ENCODE peak calls at places on chromosome 20, in six cellular contexts. One of them, this sample, is unnamed.
A peak's percentile ranks its signal among the peaks of the same experiment; 100 is the strongest.

GRCh38 chr20:20212675-20213096 is 155.2 kb upstream of the INSM1 start:
- DNase-seq in adrenal gland: no peak
- DNase-seq in GM12878: no peak
- DNase-seq in ovary: no peak
- DNase-seq in transverse colon: no peak
- DNase-seq in MM.1S: no peak
- DNase-seq in this sample: no peak

GRCh38 chr20:11917663-11918062 is at the start of gene BTBD3:
- DNase-seq in adrenal gland: peak; percentile 95
- DNase-seq in GM12878: no peak
- DNase-seq in ovary: peak; percentile 54
- DNase-seq in transverse colon: peak; percentile 68
- DNase-seq in MM.1S: peak; percentile 93
- DNase-seq in this sample: no peak

GRCh38 chr20:59778615-59779200 is 154.7 kb downstream of the SYCP2 start:
- DNase-seq in adrenal gland: peak; percentile 25
- DNase-seq in GM12878: no peak
- DNase-seq in ovary: no peak
- DNase-seq in transverse colon: no peak
- DNase-seq in MM.1S: no peak
- DNase-seq in this sample: no peak

GRCh38 chr20:23116301-23117089 is 30.4 kb upstream of the CD93 start:
- DNase-seq in adrenal gland: no peak
- DNase-seq in GM12878: no peak
- DNase-seq in ovary: no peak
- DNase-seq in transverse colon: no peak
- DNase-seq in MM.1S: no peak
- DNase-seq in this sample: no peak

GRCh38 chr20:33791959-33792597 is 19.1 kb upstream of the CHMP4B start:
- DNase-seq in adrenal gland: peak; percentile 68
- DNase-seq in GM12878: no peak
- DNase-seq in ovary: peak; percentile 36
- DNase-seq in transverse colon: peak; percentile 69
- DNase-seq in MM.1S: no peak
- DNase-seq in this sample: peak; percentile 76

GRCh38 chr20:62745279-62745958 is 36.8 kb downstream of the NTSR1 start:
- DNase-seq in adrenal gland: no peak
- DNase-seq in GM12878: no peak
- DNase-seq in ovary: no peak
- DNase-seq in transverse colon: no peak
- DNase-seq in MM.1S: no peak
- DNase-seq in this sample: peak; percentile 42

GRCh38 chr20:19609642-19610223 is 148.3 kb upstream of the RIN2 start:
- DNase-seq in adrenal gland: no peak
- DNase-seq in GM12878: no peak
- DNase-seq in ovary: no peak
- DNase-seq in transverse colon: no peak
- DNase-seq in MM.1S: no peak
- DNase-seq in this sample: no peak

GRCh38 chr20:61974357-61974665 is 91.4 kb downstream of the TAF4 start:
- DNase-seq in adrenal gland: no peak
- DNase-seq in GM12878: no peak
- DNase-seq in ovary: no peak
- DNase-seq in transverse colon: no peak
- DNase-seq in MM.1S: no peak
- DNase-seq in this sample: no peak

GRCh38 chr20:48879609-48880008 is 41.9 kb upstream of the ARFGEF2 start:
- DNase-seq in adrenal gland: peak; percentile 57
- DNase-seq in GM12878: no peak
- DNase-seq in ovary: no peak
- DNase-seq in transverse colon: no peak
- DNase-seq in MM.1S: no peak
- DNase-seq in this sample: no peak

GRCh38 chr20:62874745-62875344 is 13.2 kb upstream of the TCFL5 start:
- DNase-seq in adrenal gland: no peak
- DNase-seq in GM12878: no peak
- DNase-seq in ovary: no peak
- DNase-seq in transverse colon: no peak
- DNase-seq in MM.1S: no peak
- DNase-seq in this sample: no peak

GRCh38 chr20:56328861-56329260 is 29.9 kb upstream of the FAM210B start:
- DNase-seq in adrenal gland: no peak
- DNase-seq in GM12878: no peak
- DNase-seq in ovary: no peak
- DNase-seq in transverse colon: no peak
- DNase-seq in MM.1S: peak; percentile 47
- DNase-seq in this sample: no peak

GRCh38 chr20:57594092-57594911 is 25.9 kb downstream of the ZBP1 start:
- DNase-seq in adrenal gland: peak; percentile 70
- DNase-seq in GM12878: no peak
- DNase-seq in ovary: peak; percentile 45
- DNase-seq in transverse colon: peak; percentile 57
- DNase-seq in MM.1S: peak; percentile 28
- DNase-seq in this sample: peak; percentile 78

GRCh38 chr20:50040432-50041237 is 57.9 kb downstream of the SNAI1 start:
- DNase-seq in adrenal gland: no peak
- DNase-seq in GM12878: no peak
- DNase-seq in ovary: no peak
- DNase-seq in transverse colon: no peak
- DNase-seq in MM.1S: no peak
- DNase-seq in this sample: no peak

GRCh38 chr20:13183005-13183404 is 38.1 kb upstream of the ISM1 start:
- DNase-seq in adrenal gland: no peak
- DNase-seq in GM12878: no peak
- DNase-seq in ovary: no peak
- DNase-seq in transverse colon: no peak
- DNase-seq in MM.1S: no peak
- DNase-seq in this sample: no peak

GRCh38 chr20:12409501-12409900 is 491.8 kb downstream of the BTBD3 start:
- DNase-seq in adrenal gland: no peak
- DNase-seq in GM12878: no peak
- DNase-seq in ovary: no peak
- DNase-seq in transverse colon: no peak
- DNase-seq in MM.1S: no peak
- DNase-seq in this sample: no peak

GRCh38 chr20:45911486-45912343 is at the start of gene PLTP:
- DNase-seq in adrenal gland: peak; percentile 84
- DNase-seq in GM12878: no peak
- DNase-seq in ovary: peak; percentile 79
- DNase-seq in transverse colon: peak; percentile 60
- DNase-seq in MM.1S: no peak
- DNase-seq in this sample: peak; percentile 82

GRCh38 chr20:33602826-33603590 is 59.1 kb upstream of the C20orf144 start:
- DNase-seq in adrenal gland: no peak
- DNase-seq in GM12878: peak; percentile 34
- DNase-seq in ovary: no peak
- DNase-seq in transverse colon: no peak
- DNase-seq in MM.1S: peak; percentile 52
- DNase-seq in this sample: no peak

GRCh38 chr20:10626896-10627295 is 46.9 kb downstream of the JAG1 start:
- DNase-seq in adrenal gland: no peak
- DNase-seq in GM12878: no peak
- DNase-seq in ovary: no peak
- DNase-seq in transverse colon: no peak
- DNase-seq in MM.1S: no peak
- DNase-seq in this sample: no peak

GRCh38 chr20:9699181-9699580 is 139.7 kb downstream of the PAK5 start:
- DNase-seq in adrenal gland: no peak
- DNase-seq in GM12878: no peak
- DNase-seq in ovary: no peak
- DNase-seq in transverse colon: no peak
- DNase-seq in MM.1S: peak; percentile 16
- DNase-seq in this sample: no peak

GRCh38 chr20:58446938-58447265 is 57.9 kb downstream of the VAPB start:
- DNase-seq in adrenal gland: no peak
- DNase-seq in GM12878: no peak
- DNase-seq in ovary: no peak
- DNase-seq in transverse colon: no peak
- DNase-seq in MM.1S: no peak
- DNase-seq in this sample: no peak

GRCh38 chr20:58436868-58437645 is 48.0 kb downstream of the VAPB start:
- DNase-seq in adrenal gland: no peak
- DNase-seq in GM12878: no peak
- DNase-seq in ovary: no peak
- DNase-seq in transverse colon: no peak
- DNase-seq in MM.1S: no peak
- DNase-seq in this sample: peak; percentile 29

GRCh38 chr20:32870489-32870888 is 11.8 kb downstream of the EFCAB8 start:
- DNase-seq in adrenal gland: no peak
- DNase-seq in GM12878: no peak
- DNase-seq in ovary: no peak
- DNase-seq in transverse colon: no peak
- DNase-seq in MM.1S: no peak
- DNase-seq in this sample: no peak

GRCh38 chr20:1215386-1216170 is 10.3 kb upstream of the RAD21L1 start:
- DNase-seq in adrenal gland: no peak
- DNase-seq in GM12878: no peak
- DNase-seq in ovary: no peak
- DNase-seq in transverse colon: no peak
- DNase-seq in MM.1S: peak; percentile 51
- DNase-seq in this sample: no peak

GRCh38 chr20:1669304-1669703 is 11.7 kb upstream of the SIRPG start:
- DNase-seq in adrenal gland: no peak
- DNase-seq in GM12878: no peak
- DNase-seq in ovary: no peak
- DNase-seq in transverse colon: no peak
- DNase-seq in MM.1S: no peak
- DNase-seq in this sample: no peak

GRCh38 chr20:10603971-10604864 is 69.6 kb downstream of the JAG1 start:
- DNase-seq in adrenal gland: peak; percentile 81
- DNase-seq in GM12878: no peak
- DNase-seq in ovary: peak; percentile 71
- DNase-seq in transverse colon: peak; percentile 20
- DNase-seq in MM.1S: no peak
- DNase-seq in this sample: no peak

GRCh38 chr20:39446397-39446796 is 484.3 kb downstream of the DHX35 start:
- DNase-seq in adrenal gland: no peak
- DNase-seq in GM12878: peak; percentile 19
- DNase-seq in ovary: no peak
- DNase-seq in transverse colon: no peak
- DNase-seq in MM.1S: no peak
- DNase-seq in this sample: no peak

GRCh38 chr20:47540443-47541354 is 39.0 kb downstream of the NCOA3 start:
- DNase-seq in adrenal gland: no peak
- DNase-seq in GM12878: peak; percentile 21
- DNase-seq in ovary: no peak
- DNase-seq in transverse colon: no peak
- DNase-seq in MM.1S: no peak
- DNase-seq in this sample: no peak
- H3K4me1 ChIP-seq in adrenal gland: peaks cover 21% of the 10 kb centered on the region
- H3K4me1 ChIP-seq in GM12878: peaks cover 35% of the 10 kb centered on the region
- H3K4me1 ChIP-seq in ovary: peaks cover 8% of the 10 kb centered on the region
- H3K4me1 ChIP-seq in transverse colon: no peaks in the 10 kb centered on the region
- H3K4me1 ChIP-seq in MM.1S: peaks cover 6% of the 10 kb centered on the region
- H3K4me1 ChIP-seq in this sample: no peaks in the 10 kb centered on the region

GRCh38 chr20:53622247-53623114 is 28.8 kb upstream of the ZNF217 start:
- DNase-seq in adrenal gland: no peak
- DNase-seq in GM12878: peak; percentile 38
- DNase-seq in ovary: no peak
- DNase-seq in transverse colon: no peak
- DNase-seq in MM.1S: peak; percentile 40
- DNase-seq in this sample: no peak
- H3K4me3 ChIP-seq in adrenal gland: no peak overlapping the region
- H3K4me3 ChIP-seq in GM12878: peak overlapping the region; percentile 54
- H3K4me3 ChIP-seq in ovary: no peak overlapping the region
- H3K4me3 ChIP-seq in transverse colon: no peak overlapping the region
- H3K4me3 ChIP-seq in MM.1S: no peak overlapping the region
- H3K4me3 ChIP-seq in this sample: no peak overlapping the region

GRCh38 chr20:44597930-44598329 is 15.6 kb downstream of the PKIG start:
- DNase-seq in adrenal gland: no peak
- DNase-seq in GM12878: no peak
- DNase-seq in ovary: no peak
- DNase-seq in transverse colon: no peak
- DNase-seq in MM.1S: no peak
- DNase-seq in this sample: no peak

GRCh38 chr20:44599715-44600114 is 17.3 kb downstream of the PKIG start:
- DNase-seq in adrenal gland: no peak
- DNase-seq in GM12878: no peak
- DNase-seq in ovary: no peak
- DNase-seq in transverse colon: no peak
- DNase-seq in MM.1S: no peak
- DNase-seq in this sample: no peak

GRCh38 chr20:44597516-44597915 is 15.1 kb downstream of the PKIG start:
- DNase-seq in adrenal gland: no peak
- DNase-seq in GM12878: no peak
- DNase-seq in ovary: no peak
- DNase-seq in transverse colon: no peak
- DNase-seq in MM.1S: no peak
- DNase-seq in this sample: no peak

GRCh38 chr20:44600301-44600700 is 17.9 kb downstream of the PKIG start:
- DNase-seq in adrenal gland: no peak
- DNase-seq in GM12878: no peak
- DNase-seq in ovary: no peak
- DNase-seq in transverse colon: no peak
- DNase-seq in MM.1S: no peak
- DNase-seq in this sample: no peak

GRCh38 chr20:44598413-44599290 is 16.3 kb downstream of the PKIG start:
- DNase-seq in adrenal gland: no peak
- DNase-seq in GM12878: no peak
- DNase-seq in ovary: no peak
- DNase-seq in transverse colon: no peak
- DNase-seq in MM.1S: peak; percentile 38
- DNase-seq in this sample: no peak
- TF ChIP-seq CTCF in adrenal gland: no peak
- TF ChIP-seq CTCF in GM12878: peak; percentile 17
- TF ChIP-seq CTCF in ovary: no peak
- TF ChIP-seq CTCF in transverse colon: no peak
- TF ChIP-seq CTCF in MM.1S: peak; percentile 32
- TF ChIP-seq CTCF in this sample: no peak

DNA sequence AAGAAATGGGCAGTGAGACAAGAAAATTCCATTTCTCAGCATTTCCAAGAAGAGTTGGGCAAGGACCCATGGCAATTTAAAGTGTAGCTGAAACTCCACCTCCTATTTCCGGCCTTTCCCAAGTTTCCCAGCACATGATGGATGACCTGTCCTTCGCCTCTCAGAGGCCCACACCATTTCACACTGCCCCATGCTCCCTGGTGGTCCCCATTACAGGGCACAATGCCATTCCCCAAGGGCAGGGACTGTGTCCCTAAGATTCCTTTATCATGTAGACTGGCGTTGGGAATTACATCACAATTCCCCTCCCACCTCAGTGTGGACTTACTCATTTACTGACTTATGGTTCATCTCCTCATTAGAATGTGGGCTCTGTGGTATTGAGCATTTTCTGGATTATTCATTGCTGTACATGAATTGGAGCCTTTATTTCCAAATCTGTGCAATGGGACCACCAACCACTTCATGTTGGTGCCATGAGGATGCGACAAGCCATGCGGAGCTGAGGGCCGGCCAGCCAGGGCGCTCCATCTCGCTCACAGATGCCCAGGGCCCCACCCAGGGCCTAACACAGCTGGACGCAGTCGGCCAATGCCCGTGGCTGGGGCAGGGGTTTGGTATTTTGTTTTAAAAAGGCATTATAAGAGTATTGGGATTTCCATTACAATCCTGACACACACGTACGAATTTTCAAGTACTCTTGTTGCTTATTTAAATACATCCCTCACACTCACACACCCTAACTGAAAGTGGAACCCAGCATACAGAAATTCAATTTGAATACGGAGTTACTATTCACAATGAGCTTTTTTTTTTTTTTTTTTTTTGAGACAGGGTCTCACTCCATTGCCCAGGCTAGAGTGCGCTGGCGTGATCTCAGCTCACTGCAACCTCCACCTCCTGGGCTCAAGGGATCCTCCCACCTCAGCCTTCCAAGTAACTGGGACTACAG is 5.4 kb downstream of the ACSS1 start:
- DNase-seq in adrenal gland: peak; percentile 48
- DNase-seq in GM12878: no peak
- DNase-seq in ovary: peak; percentile 69
- DNase-seq in transverse colon: peak; percentile 10
- DNase-seq in MM.1S: no peak
- DNase-seq in this sample: no peak
- H3K4me1 ChIP-seq in adrenal gland: peaks cover 54% of the 10 kb centered on the region
- H3K4me1 ChIP-seq in GM12878: peaks cover 44% of the 10 kb centered on the region
- H3K4me1 ChIP-seq in ovary: peaks cover 58% of the 10 kb centered on the region
- H3K4me1 ChIP-seq in transverse colon: peaks cover 53% of the 10 kb centered on the region
- H3K4me1 ChIP-seq in MM.1S: peaks cover 41% of the 10 kb centered on the region
- H3K4me1 ChIP-seq in this sample: peaks cover 37% of the 10 kb centered on the region

This sample was measured in mucosa of descending colon.